ENCODE peak calls at places on chromosomes 13 and 19, in five cellular contexts. One of them, this sample, is unnamed.

GRCh38 chr13:85738696-85739320 is 60.4 kb downstream of the SLITRK6 start:
- DNase-seq in esophagus squamous epithelium: no peak
- DNase-seq in uterus: no peak
- DNase-seq in breast epithelium: no peak
- DNase-seq in stomach: no peak
- DNase-seq in this sample: no peak

GRCh38 chr13:46281779-46282178 is 70.1 kb downstream of the LRRC63 start:
- DNase-seq in esophagus squamous epithelium: no peak
- DNase-seq in uterus: no peak
- DNase-seq in breast epithelium: no peak
- DNase-seq in stomach: no peak
- DNase-seq in this sample: no peak

GRCh38 chr13:103878891-103879605 is 812.8 kb upstream of the SLC10A2 start:
- DNase-seq in esophagus squamous epithelium: no peak
- DNase-seq in uterus: no peak
- DNase-seq in breast epithelium: no peak
- DNase-seq in stomach: no peak
- DNase-seq in this sample: no peak

GRCh38 chr19:49691243-49692101 is 556 bp downstream of the CPT1C start:
- DNase-seq in esophagus squamous epithelium: no peak
- DNase-seq in uterus: peak
- DNase-seq in breast epithelium: no peak
- DNase-seq in stomach: no peak
- DNase-seq in this sample: no peak

GRCh38 chr13:93932901-93933300 is 546.6 kb downstream of the DCT start:
- DNase-seq in esophagus squamous epithelium: no peak
- DNase-seq in uterus: no peak
- DNase-seq in breast epithelium: no peak
- DNase-seq in stomach: no peak
- DNase-seq in this sample: no peak

GRCh38 chr19:58543826-58544590 is at the start of gene TRIM28:
- DNase-seq in esophagus squamous epithelium: no peak
- DNase-seq in uterus: peak
- DNase-seq in breast epithelium: peak
- DNase-seq in stomach: peak
- DNase-seq in this sample: peak

GRCh38 chr13:22880756-22881701 is 299.8 kb upstream of the SGCG start:
- DNase-seq in esophagus squamous epithelium: no peak
- DNase-seq in uterus: no peak
- DNase-seq in breast epithelium: no peak
- DNase-seq in stomach: no peak
- DNase-seq in this sample: no peak

GRCh38 chr13:78190296-78190695 is 271.7 kb upstream of the EDNRB start:
- DNase-seq in esophagus squamous epithelium: no peak
- DNase-seq in uterus: no peak
- DNase-seq in breast epithelium: no peak
- DNase-seq in stomach: no peak
- DNase-seq in this sample: no peak

GRCh38 chr13:113592571-113592970 is 8.0 kb downstream of the TFDP1 start:
- DNase-seq in esophagus squamous epithelium: no peak
- DNase-seq in uterus: no peak
- DNase-seq in breast epithelium: peak
- DNase-seq in stomach: peak
- DNase-seq in this sample: no peak

GRCh38 chr13:51721485-51721884 is 82.5 kb downstream of the DHRS12 start:
- DNase-seq in esophagus squamous epithelium: no peak
- DNase-seq in uterus: peak
- DNase-seq in breast epithelium: no peak
- DNase-seq in stomach: no peak
- DNase-seq in this sample: no peak

GRCh38 chr19:11014403-11014911 is 53.6 kb downstream of the SMARCA4 start:
- DNase-seq in esophagus squamous epithelium: no peak
- DNase-seq in uterus: no peak
- DNase-seq in breast epithelium: no peak
- DNase-seq in stomach: no peak
- DNase-seq in this sample: no peak

GRCh38 chr19:7862413-7862951 is 11.7 kb downstream of the PRR36 start:
- DNase-seq in esophagus squamous epithelium: no peak
- DNase-seq in uterus: no peak
- DNase-seq in breast epithelium: peak
- DNase-seq in stomach: peak
- DNase-seq in this sample: no peak

GRCh38 chr19:6678690-6679109 is 8.7 kb upstream of the TNFSF14 start:
- DNase-seq in esophagus squamous epithelium: no peak
- DNase-seq in uterus: no peak
- DNase-seq in breast epithelium: no peak
- DNase-seq in stomach: no peak
- DNase-seq in this sample: no peak

GRCh38 chr13:113089693-113090414 is 15.7 kb upstream of the F7 start:
- DNase-seq in esophagus squamous epithelium: no peak
- DNase-seq in uterus: no peak
- DNase-seq in breast epithelium: no peak
- DNase-seq in stomach: no peak
- DNase-seq in this sample: no peak

GRCh38 chr19:32224371-32225244 is 120.8 kb upstream of the ZNF507 start:
- DNase-seq in esophagus squamous epithelium: no peak
- DNase-seq in uterus: peak
- DNase-seq in breast epithelium: no peak
- DNase-seq in stomach: peak
- DNase-seq in this sample: peak

GRCh38 chr19:39401549-39402416 is 4.9 kb upstream of the ZFP36 start:
- DNase-seq in esophagus squamous epithelium: no peak
- DNase-seq in uterus: peak
- DNase-seq in breast epithelium: no peak
- DNase-seq in stomach: peak
- DNase-seq in this sample: peak

GRCh38 chr19:13764821-13765394 is 586 bp downstream of the MRI1 start:
- DNase-seq in esophagus squamous epithelium: no peak
- DNase-seq in uterus: no peak
- DNase-seq in breast epithelium: no peak
- DNase-seq in stomach: peak
- DNase-seq in this sample: peak

GRCh38 chr19:8302734-8303133 is 5.4 kb downstream of the CD320 start:
- DNase-seq in esophagus squamous epithelium: no peak
- DNase-seq in uterus: no peak
- DNase-seq in breast epithelium: no peak
- DNase-seq in stomach: peak
- DNase-seq in this sample: peak

GRCh38 chr19:7224205-7224833 is 69.9 kb downstream of the INSR start:
- DNase-seq in esophagus squamous epithelium: no peak
- DNase-seq in uterus: peak
- DNase-seq in breast epithelium: no peak
- DNase-seq in stomach: peak
- DNase-seq in this sample: peak

GRCh38 chr13:26377038-26377437 is 123.1 kb downstream of the CDK8 start:
- DNase-seq in esophagus squamous epithelium: no peak
- DNase-seq in uterus: no peak
- DNase-seq in breast epithelium: no peak
- DNase-seq in stomach: no peak
- DNase-seq in this sample: no peak

GRCh38 chr19:45955905-45956608 is 17.6 kb downstream of the NOVA2 start:
- DNase-seq in esophagus squamous epithelium: no peak
- DNase-seq in uterus: peak
- DNase-seq in breast epithelium: no peak
- DNase-seq in stomach: no peak
- DNase-seq in this sample: peak
- TF ChIP-seq POLR2A in esophagus squamous epithelium: no peak
- TF ChIP-seq POLR2A in uterus: no peak
- TF ChIP-seq POLR2A in breast epithelium: no peak
- TF ChIP-seq POLR2A in stomach: no peak
- TF ChIP-seq POLR2A in this sample: no peak

GRCh38 chr19:42412661-42413076 is 14.5 kb downstream of the LIPE start:
- DNase-seq in esophagus squamous epithelium: no peak
- DNase-seq in uterus: no peak
- DNase-seq in breast epithelium: no peak
- DNase-seq in stomach: no peak
- DNase-seq in this sample: no peak
- TF ChIP-seq CTCF in esophagus squamous epithelium: no peak
- TF ChIP-seq CTCF in uterus: no peak
- TF ChIP-seq CTCF in breast epithelium: no peak
- TF ChIP-seq CTCF in stomach: no peak
- TF ChIP-seq CTCF in this sample: no peak

DNA sequence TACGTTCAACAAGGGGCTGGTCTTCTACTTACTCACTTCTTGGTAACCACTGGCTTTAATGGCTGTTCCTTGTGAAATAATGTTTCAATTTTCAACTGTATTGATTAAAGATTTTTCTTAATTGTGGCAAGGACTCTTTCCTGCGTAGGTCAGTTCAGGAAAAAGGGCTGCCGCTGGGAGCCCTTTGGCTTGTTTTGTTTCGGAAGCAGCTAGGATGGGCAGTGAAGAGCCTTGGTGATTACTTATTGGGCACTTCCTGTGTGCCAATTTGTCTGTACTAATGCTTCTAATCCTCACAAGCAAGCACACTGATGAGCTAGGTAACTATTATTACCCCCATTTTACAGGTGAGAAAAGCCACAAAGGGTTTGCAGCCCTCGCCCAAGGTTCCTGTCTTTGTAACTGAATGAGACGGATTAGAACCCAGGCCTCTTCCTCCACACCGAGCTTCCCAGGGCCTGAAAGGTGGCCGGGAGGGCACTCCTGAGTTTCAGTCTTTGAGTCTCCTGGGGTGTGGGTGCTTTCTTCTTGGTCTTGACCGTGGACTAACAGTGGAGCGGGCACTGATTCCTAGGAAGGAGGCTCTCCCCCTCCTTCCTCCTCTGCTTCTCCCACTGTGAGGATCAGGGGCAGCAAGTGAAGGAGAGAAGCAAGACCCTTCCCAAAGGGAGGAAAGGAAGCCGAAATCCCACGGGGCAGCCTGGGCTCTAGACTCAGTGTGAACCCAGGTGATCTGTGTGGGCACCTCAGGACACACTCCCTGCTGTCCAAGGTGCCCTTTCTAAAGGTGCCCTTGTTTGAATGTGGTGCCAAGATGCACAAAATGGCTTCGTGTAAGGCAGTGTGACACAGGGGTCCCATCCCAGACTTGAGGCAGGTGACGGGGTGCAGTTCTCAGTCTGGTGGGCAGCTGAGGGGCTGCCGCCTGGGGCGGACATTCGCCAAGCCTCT is 3.7 kb downstream of the COL4A2 start:
- DNase-seq in esophagus squamous epithelium: no peak
- DNase-seq in uterus: no peak
- DNase-seq in breast epithelium: no peak
- DNase-seq in stomach: no peak
- DNase-seq in this sample: no peak
- H3K4me3 ChIP-seq in esophagus squamous epithelium: no peak
- H3K4me3 ChIP-seq in uterus: no peak
- H3K4me3 ChIP-seq in breast epithelium: peak
- H3K4me3 ChIP-seq in stomach: peak
- H3K4me3 ChIP-seq in this sample: no peak

GRCh38 chr13:102318233-102318632 is 83.6 kb downstream of the FGF14 start:
- DNase-seq in esophagus squamous epithelium: no peak
- DNase-seq in uterus: no peak
- DNase-seq in breast epithelium: no peak
- DNase-seq in stomach: no peak
- DNase-seq in this sample: no peak

GRCh38 chr13:102325321-102325720 is 76.5 kb downstream of the FGF14 start:
- DNase-seq in esophagus squamous epithelium: no peak
- DNase-seq in uterus: no peak
- DNase-seq in breast epithelium: no peak
- DNase-seq in stomach: no peak
- DNase-seq in this sample: no peak

GRCh38 chr13:102323012-102323411 is 78.8 kb downstream of the FGF14 start:
- DNase-seq in esophagus squamous epithelium: no peak
- DNase-seq in uterus: no peak
- DNase-seq in breast epithelium: no peak
- DNase-seq in stomach: no peak
- DNase-seq in this sample: no peak

GRCh38 chr13:102323505-102323904 is 78.3 kb downstream of the FGF14 start:
- DNase-seq in esophagus squamous epithelium: no peak
- DNase-seq in uterus: no peak
- DNase-seq in breast epithelium: no peak
- DNase-seq in stomach: no peak
- DNase-seq in this sample: no peak

DNA sequence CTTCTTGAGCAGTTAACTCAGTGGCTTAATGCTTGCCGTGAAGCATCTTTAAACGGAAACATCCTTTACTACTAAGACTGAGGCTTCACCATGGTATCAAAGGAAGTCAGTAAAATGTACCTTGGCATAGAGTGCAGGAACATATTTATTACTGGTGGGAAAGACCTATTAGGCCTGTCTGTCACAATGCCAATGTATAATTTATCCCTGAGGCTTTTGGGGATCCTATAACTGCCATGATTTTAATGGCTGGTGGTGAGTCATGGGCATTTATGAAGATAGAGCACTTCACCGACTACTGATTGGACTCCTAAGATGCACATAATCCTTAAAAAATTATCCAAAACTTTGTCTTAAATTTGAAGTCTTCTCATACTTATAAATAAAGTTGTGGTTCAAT is 79.6 kb downstream of the FGF14 start:
- DNase-seq in esophagus squamous epithelium: no peak
- DNase-seq in uterus: no peak
- DNase-seq in breast epithelium: no peak
- DNase-seq in stomach: no peak
- DNase-seq in this sample: no peak
- TF ChIP-seq POLR2A in esophagus squamous epithelium: no peak
- TF ChIP-seq POLR2A in uterus: no peak
- TF ChIP-seq POLR2A in breast epithelium: no peak
- TF ChIP-seq POLR2A in stomach: no peak
- TF ChIP-seq POLR2A in this sample: no peak

GRCh38 chr13:30934381-30934780 is 1.9 kb downstream of the TEX26 start:
- DNase-seq in esophagus squamous epithelium: no peak
- DNase-seq in uterus: no peak
- DNase-seq in breast epithelium: no peak
- DNase-seq in stomach: no peak
- DNase-seq in this sample: no peak
- TF ChIP-seq CTCF in esophagus squamous epithelium: no peak
- TF ChIP-seq CTCF in uterus: no peak
- TF ChIP-seq CTCF in breast epithelium: no peak
- TF ChIP-seq CTCF in stomach: no peak
- TF ChIP-seq CTCF in this sample: no peak

This sample was measured in lower leg skin.